ENCODE peak calls at places on chromosome 3, in seven cellular contexts. E, C, U, O, D, P and Y are unnamed samples.

GRCh38 chr3:79773291-79773690 is 5.5 kb upstream of the ROBO1 start:
- DNase-seq in E (no peak), C (no peak), U (no peak), O (no peak), D (no peak), P (no peak), Y (no peak)

GRCh38 chr3:69509288-69509687 is 123.4 kb upstream of the FRMD4B start:
- DNase-seq in E (no peak), C (no peak), U (no peak), O (no peak), D (no peak), P (no peak), Y (no peak)

GRCh38 chr3:18300916-18301315 is 124.2 kb downstream of the SATB1 start:
- DNase-seq in E (no peak), C (no peak), U (no peak), O (no peak), D (no peak), P (no peak), Y (no peak)

GRCh38 chr3:128312271-128312670 is 154.4 kb downstream of the DNAJB8 start:
- DNase-seq in E (no peak), C (no peak), U (no peak), O (no peak), D (no peak), P (no peak), Y (no peak)

GRCh38 chr3:159416854-159417253 is 571.8 kb upstream of the IL12A start:
- DNase-seq in E (no peak), C (no peak), U (peak; percentile 92), O (no peak), D (no peak), P (no peak), Y (no peak)

GRCh38 chr3:55282994-55283393 is 204.1 kb downstream of the WNT5A start:
- DNase-seq in E (no peak), C (no peak), U (no peak), O (no peak), D (no peak), P (no peak), Y (no peak)

GRCh38 chr3:186107148-186108105 is 1.5 kb downstream of the ETV5 start:
- DNase-seq in E (peak; percentile 54), C (peak; percentile 61), U (peak; percentile 80), O (peak; percentile 43), D (peak; percentile 74), P (peak; percentile 70), Y (peak; percentile 49)

GRCh38 chr3:50136714-50137405 is 18.3 kb upstream of the SEMA3F start:
- DNase-seq in E (no peak), C (no peak), U (no peak), O (no peak), D (no peak), P (no peak), Y (no peak)

GRCh38 chr3:51955893-51956770 is 951 bp downstream of the GPR62 start:
- DNase-seq in E (no peak), C (peak; percentile 78), U (peak; percentile 69), O (peak; percentile 79), D (peak; percentile 82), P (no peak), Y (peak; percentile 50)

GRCh38 chr3:113825090-113825489 is 13.5 kb upstream of the GRAMD1C start:
- DNase-seq in E (peak; percentile 33), C (no peak), U (peak; percentile 5), O (no peak), D (no peak), P (no peak), Y (no peak)

GRCh38 chr3:55807210-55807609 is 320.1 kb upstream of the WNT5A start:
- DNase-seq in E (no peak), C (no peak), U (no peak), O (no peak), D (no peak), P (no peak), Y (no peak)

GRCh38 chr3:159881828-159882309 is 106.8 kb upstream of the IL12A start:
- DNase-seq in E (no peak), C (peak; percentile 43), U (peak; percentile 61), O (no peak), D (peak; percentile 95), P (peak; percentile 51), Y (peak; percentile 49)

GRCh38 chr3:185473290-185473815 is 25.5 kb downstream of the TMEM41A start:
- DNase-seq in E (no peak), C (peak; percentile 17), U (peak; percentile 73), O (no peak), D (no peak), P (no peak), Y (no peak)

GRCh38 chr3:72343078-72343477 is 505.2 kb downstream of the SHQ1 start:
- DNase-seq in E (no peak), C (no peak), U (peak; percentile 77), O (no peak), D (no peak), P (no peak), Y (no peak)

GRCh38 chr3:57946970-57947381 is 61.2 kb upstream of the FLNB start:
- DNase-seq in E (no peak), C (no peak), U (no peak), O (no peak), D (no peak), P (no peak), Y (no peak)

GRCh38 chr3:2354702-2355101 is 256.0 kb downstream of the CNTN4 start:
- DNase-seq in E (no peak), C (no peak), U (peak; percentile 10), O (no peak), D (no peak), P (no peak), Y (peak; percentile 15)

GRCh38 chr3:107432013-107432515 is 54.8 kb downstream of the CCDC54 start:
- DNase-seq in E (no peak), C (no peak), U (peak; percentile 29), O (peak; percentile 41), D (no peak), P (no peak), Y (no peak)

GRCh38 chr3:8730641-8731040 is 3.0 kb upstream of the CAV3 start:
- DNase-seq in E (no peak), C (no peak), U (peak; percentile 42), O (no peak), D (no peak), P (no peak), Y (no peak)

GRCh38 chr3:129016366-129016724 is 15.2 kb downstream of the EFCC1 start:
- DNase-seq in E (no peak), C (no peak), U (no peak), O (no peak), D (no peak), P (peak; percentile 60), Y (no peak)

GRCh38 chr3:31377045-31377642 is 155.6 kb upstream of the STT3B start:
- DNase-seq in E (peak; percentile 43), C (no peak), U (peak; percentile 93), O (no peak), D (no peak), P (no peak), Y (no peak)

DNA sequence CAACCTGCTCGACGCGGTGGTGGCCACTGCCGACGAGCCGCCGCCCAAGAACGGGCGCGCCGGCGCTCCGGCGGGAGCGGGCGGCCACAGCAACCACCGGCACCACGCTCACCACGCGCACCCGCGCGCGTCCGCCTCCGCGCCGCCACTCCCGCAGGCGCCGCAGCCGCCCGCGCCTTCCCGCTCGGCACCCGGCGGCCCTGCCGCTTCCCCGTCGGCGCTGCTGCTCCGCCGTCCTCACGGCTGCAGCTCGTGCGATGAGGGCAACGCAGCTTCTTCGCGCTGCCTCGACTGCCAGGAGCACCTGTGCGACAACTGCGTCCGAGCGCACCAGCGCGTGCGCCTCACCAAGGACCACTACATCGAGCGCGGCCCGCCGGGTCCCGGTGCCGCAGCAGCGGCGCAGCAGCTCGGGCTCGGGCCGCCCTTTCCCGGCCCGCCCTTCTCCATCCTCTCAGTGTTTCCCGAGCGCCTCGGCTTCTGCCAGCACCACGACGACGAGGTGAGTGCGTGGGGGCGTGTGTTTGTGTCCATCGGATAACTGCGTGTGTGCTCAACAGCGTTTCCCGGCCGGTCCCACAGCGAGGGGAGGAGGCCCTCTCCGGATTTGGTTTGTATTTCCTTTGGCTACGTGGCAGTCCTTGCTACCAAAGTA is 761 bp downstream of the TRIM71 start:
- DNase-seq in E (no peak), C (no peak), U (no peak), O (no peak), D (no peak), P (peak; percentile 60), Y (no peak)
- H3K27ac ChIP-seq in E (no peak overlapping the region), C (no peak overlapping the region), U (no peak overlapping the region), O (no peak overlapping the region), D (no peak overlapping the region), P (peak overlapping the region; percentile 74), Y (no peak overlapping the region)

DNA sequence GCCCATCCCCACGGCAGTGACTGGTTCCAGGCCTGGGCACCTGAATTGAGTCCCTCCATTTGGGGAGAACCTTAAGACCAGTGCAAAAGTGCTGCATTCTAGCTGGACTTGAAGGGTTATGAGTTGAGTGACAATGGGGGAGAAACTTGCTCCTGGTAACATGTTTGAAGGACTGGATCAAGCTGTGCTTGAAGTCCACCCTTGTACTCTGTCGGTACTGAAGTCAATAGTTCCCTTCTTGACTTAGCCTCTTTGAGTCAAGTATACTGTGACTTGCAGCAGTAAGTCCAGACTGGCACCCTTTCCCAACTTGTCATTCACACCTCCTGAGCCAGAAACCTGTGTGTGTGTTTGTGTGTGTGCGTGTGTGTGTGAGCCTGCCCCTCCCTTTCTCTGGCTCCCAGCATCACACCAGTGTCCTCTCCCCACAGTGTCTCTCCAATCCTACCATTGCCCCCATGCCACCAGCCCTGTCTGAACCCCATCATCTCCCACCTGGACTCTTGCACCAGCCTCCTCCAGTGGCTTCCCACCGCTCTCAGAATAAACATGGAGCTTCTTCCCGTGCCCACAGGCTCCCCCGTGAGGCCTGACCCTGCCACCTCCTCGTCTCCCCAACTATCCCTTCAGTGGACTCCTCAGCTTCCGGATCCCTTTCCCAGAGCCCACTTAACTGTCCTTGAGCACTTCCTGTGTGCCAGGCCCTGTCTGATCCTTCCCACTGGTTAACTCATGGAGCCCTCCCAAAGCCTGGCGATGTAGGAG is 10.2 kb upstream of the FBLN2 start:
- DNase-seq in E (no peak), C (no peak), U (no peak), O (no peak), D (no peak), P (no peak), Y (no peak)
- TF ChIP-seq CTCF in E (no peak), C (no peak), U (no peak), O (no peak), D (no peak), P (no peak), Y (no peak)

GRCh38 chr3:151903501-151903991 is 30.1 kb downstream of the SUCNR1 start:
- DNase-seq in E (no peak), C (no peak), U (peak; percentile 93), O (no peak), D (no peak), P (no peak), Y (no peak)
- H3K27ac ChIP-seq in E (no peak overlapping the region), C (no peak overlapping the region), U (peak overlapping the region; percentile 37), O (no peak overlapping the region), D (no peak overlapping the region), P (no peak overlapping the region), Y (peak overlapping the region; percentile 50)

DNA sequence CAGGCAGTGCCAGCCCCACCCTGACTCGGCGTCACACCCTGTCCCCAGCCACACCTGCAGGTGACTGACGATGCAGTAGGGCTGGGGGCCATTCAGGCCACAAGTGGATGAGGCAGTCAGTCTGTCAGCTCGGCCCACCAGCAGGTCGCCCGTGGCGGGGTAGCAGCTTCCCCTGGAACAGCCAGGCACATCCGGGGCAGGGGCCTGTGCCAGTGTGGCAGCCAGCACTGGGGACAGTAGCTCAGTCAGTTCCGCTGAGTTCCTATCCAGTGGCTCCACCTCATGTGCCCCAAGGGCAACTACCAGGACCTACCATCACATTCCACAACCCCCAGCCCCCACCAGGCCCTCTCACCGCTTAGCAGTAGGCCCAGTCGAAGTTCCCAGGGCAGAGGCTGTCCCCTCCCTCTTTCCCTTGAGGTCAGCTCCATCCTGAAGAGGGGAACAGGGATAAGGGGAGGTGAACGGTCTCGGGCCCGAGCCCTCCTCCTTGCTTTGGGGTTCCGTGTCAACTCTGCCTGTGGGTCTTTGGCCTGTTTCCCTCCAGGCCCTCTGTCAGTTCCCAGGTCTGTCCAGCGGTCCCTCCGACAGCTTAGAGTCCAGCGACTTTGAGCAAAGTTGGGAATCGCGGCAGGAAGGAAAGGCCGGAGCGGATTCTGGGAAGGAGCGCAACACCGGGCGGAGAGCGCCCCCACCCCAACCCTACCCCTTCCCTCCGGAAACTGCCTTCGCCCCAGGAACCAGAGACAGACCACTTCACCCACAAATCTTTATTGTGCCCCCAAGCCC is at the start of gene LAMB2:
- DNase-seq in E (peak; percentile 69), C (peak; percentile 81), U (peak; percentile 86), O (peak; percentile 82), D (no peak), P (peak; percentile 66), Y (peak; percentile 79)
- TF ChIP-seq CTCF in E (peak; percentile 16), C (no peak), U (no peak), O (no peak), D (no peak), P (no peak), Y (no peak)